ENCODE peak calls at places on chromosomes 3 and 15, in eight cellular contexts. One of them, this sample, is unnamed.

GRCh38 chr3:35524851-35525250 is 114.5 kb upstream of the ARPP21 start:
- DNase-seq in HFF-Myc: no peak
- DNase-seq in astrocyte of the cerebellum: no peak
- DNase-seq in pancreas: no peak
- DNase-seq in left ventricle myocardium inferior: no peak
- DNase-seq in transverse colon: no peak
- DNase-seq in fibroblast of lung: no peak
- DNase-seq in brain microvascular endothelial cell: peak
- DNase-seq in this sample: no peak

GRCh38 chr3:138356666-138357409 is 8.5 kb downstream of the MRAS start:
- DNase-seq in HFF-Myc: no peak
- DNase-seq in left ventricle myocardium inferior: no peak
- DNase-seq in fibroblast of lung: no peak
- DNase-seq in brain microvascular endothelial cell: no peak
- DNase-seq in pancreas: no peak
- DNase-seq in astrocyte of the cerebellum: no peak
- DNase-seq in transverse colon: no peak
- DNase-seq in this sample: no peak

GRCh38 chr3:152595975-152596832 is 238.7 kb upstream of the P2RY1 start:
- DNase-seq in brain microvascular endothelial cell: peak
- DNase-seq in left ventricle myocardium inferior: no peak
- DNase-seq in astrocyte of the cerebellum: peak
- DNase-seq in fibroblast of lung: peak
- DNase-seq in transverse colon: peak
- DNase-seq in HFF-Myc: peak
- DNase-seq in pancreas: no peak
- DNase-seq in this sample: peak

GRCh38 chr3:170356596-170357175 is 829 bp upstream of the SKIL start:
- DNase-seq in pancreas: peak
- DNase-seq in astrocyte of the cerebellum: no peak
- DNase-seq in HFF-Myc: no peak
- DNase-seq in left ventricle myocardium inferior: peak
- DNase-seq in fibroblast of lung: peak
- DNase-seq in transverse colon: peak
- DNase-seq in brain microvascular endothelial cell: peak
- DNase-seq in this sample: peak

GRCh38 chr15:59313703-59314332 is 58.9 kb downstream of the MYO1E start:
- DNase-seq in fibroblast of lung: peak
- DNase-seq in astrocyte of the cerebellum: no peak
- DNase-seq in HFF-Myc: no peak
- DNase-seq in brain microvascular endothelial cell: no peak
- DNase-seq in transverse colon: peak
- DNase-seq in pancreas: peak
- DNase-seq in left ventricle myocardium inferior: peak
- DNase-seq in this sample: peak

GRCh38 chr3:141049681-141050080 is 1.5 kb upstream of the SPSB4 start:
- DNase-seq in transverse colon: no peak
- DNase-seq in fibroblast of lung: no peak
- DNase-seq in HFF-Myc: no peak
- DNase-seq in astrocyte of the cerebellum: no peak
- DNase-seq in left ventricle myocardium inferior: no peak
- DNase-seq in brain microvascular endothelial cell: no peak
- DNase-seq in pancreas: no peak
- DNase-seq in this sample: no peak

GRCh38 chr3:13235897-13236296 is 162.7 kb upstream of the IQSEC1 start:
- DNase-seq in transverse colon: no peak
- DNase-seq in fibroblast of lung: no peak
- DNase-seq in left ventricle myocardium inferior: no peak
- DNase-seq in astrocyte of the cerebellum: no peak
- DNase-seq in brain microvascular endothelial cell: no peak
- DNase-seq in HFF-Myc: no peak
- DNase-seq in pancreas: no peak
- DNase-seq in this sample: peak

GRCh38 chr3:126537116-126537729 is 13.3 kb downstream of the CHST13 start:
- DNase-seq in pancreas: no peak
- DNase-seq in astrocyte of the cerebellum: no peak
- DNase-seq in fibroblast of lung: no peak
- DNase-seq in left ventricle myocardium inferior: no peak
- DNase-seq in brain microvascular endothelial cell: no peak
- DNase-seq in HFF-Myc: no peak
- DNase-seq in transverse colon: no peak
- DNase-seq in this sample: no peak

GRCh38 chr15:38090223-38090622 is 155.8 kb downstream of the TMCO5A start:
- DNase-seq in brain microvascular endothelial cell: no peak
- DNase-seq in pancreas: no peak
- DNase-seq in HFF-Myc: no peak
- DNase-seq in astrocyte of the cerebellum: no peak
- DNase-seq in left ventricle myocardium inferior: no peak
- DNase-seq in fibroblast of lung: no peak
- DNase-seq in transverse colon: no peak
- DNase-seq in this sample: no peak

GRCh38 chr3:100525753-100526612 is 33.6 kb downstream of the TMEM45A start:
- DNase-seq in pancreas: no peak
- DNase-seq in astrocyte of the cerebellum: peak
- DNase-seq in brain microvascular endothelial cell: peak
- DNase-seq in HFF-Myc: peak
- DNase-seq in transverse colon: no peak
- DNase-seq in fibroblast of lung: peak
- DNase-seq in left ventricle myocardium inferior: no peak
- DNase-seq in this sample: peak

GRCh38 chr15:64144565-64145281 is 6.8 kb upstream of the SNX22 start:
- DNase-seq in left ventricle myocardium inferior: no peak
- DNase-seq in astrocyte of the cerebellum: no peak
- DNase-seq in pancreas: no peak
- DNase-seq in transverse colon: no peak
- DNase-seq in HFF-Myc: no peak
- DNase-seq in brain microvascular endothelial cell: no peak
- DNase-seq in fibroblast of lung: no peak
- DNase-seq in this sample: no peak

GRCh38 chr3:194326192-194327029 is 24.7 kb downstream of the CPN2 start:
- DNase-seq in astrocyte of the cerebellum: no peak
- DNase-seq in brain microvascular endothelial cell: no peak
- DNase-seq in left ventricle myocardium inferior: no peak
- DNase-seq in transverse colon: no peak
- DNase-seq in HFF-Myc: no peak
- DNase-seq in pancreas: no peak
- DNase-seq in fibroblast of lung: peak
- DNase-seq in this sample: peak

GRCh38 chr3:115784739-115785571 is 161.6 kb downstream of the GAP43 start:
- DNase-seq in left ventricle myocardium inferior: no peak
- DNase-seq in transverse colon: no peak
- DNase-seq in fibroblast of lung: peak
- DNase-seq in brain microvascular endothelial cell: peak
- DNase-seq in HFF-Myc: peak
- DNase-seq in pancreas: no peak
- DNase-seq in astrocyte of the cerebellum: no peak
- DNase-seq in this sample: no peak

GRCh38 chr3:107411779-107412178 is 34.5 kb downstream of the CCDC54 start:
- DNase-seq in left ventricle myocardium inferior: no peak
- DNase-seq in fibroblast of lung: no peak
- DNase-seq in transverse colon: no peak
- DNase-seq in astrocyte of the cerebellum: no peak
- DNase-seq in brain microvascular endothelial cell: no peak
- DNase-seq in HFF-Myc: no peak
- DNase-seq in pancreas: no peak
- DNase-seq in this sample: no peak

GRCh38 chr15:84598993-84599392 is 1.8 kb upstream of the ZSCAN2 start:
- DNase-seq in HFF-Myc: peak
- DNase-seq in brain microvascular endothelial cell: peak
- DNase-seq in astrocyte of the cerebellum: peak
- DNase-seq in left ventricle myocardium inferior: no peak
- DNase-seq in pancreas: no peak
- DNase-seq in transverse colon: peak
- DNase-seq in fibroblast of lung: peak
- DNase-seq in this sample: peak

GRCh38 chr3:120615863-120616599 is 19.9 kb downstream of the NDUFB4 start:
- DNase-seq in brain microvascular endothelial cell: peak
- DNase-seq in left ventricle myocardium inferior: peak
- DNase-seq in fibroblast of lung: peak
- DNase-seq in HFF-Myc: peak
- DNase-seq in pancreas: no peak
- DNase-seq in astrocyte of the cerebellum: no peak
- DNase-seq in transverse colon: peak
- DNase-seq in this sample: no peak

GRCh38 chr3:71510485-71510884 is 73.0 kb downstream of the FOXP1 start:
- DNase-seq in brain microvascular endothelial cell: peak
- DNase-seq in pancreas: no peak
- DNase-seq in fibroblast of lung: peak
- DNase-seq in left ventricle myocardium inferior: no peak
- DNase-seq in transverse colon: no peak
- DNase-seq in HFF-Myc: no peak
- DNase-seq in astrocyte of the cerebellum: no peak
- DNase-seq in this sample: no peak

GRCh38 chr15:77986891-77987764 is 90.4 kb downstream of the TBC1D2B start:
- DNase-seq in transverse colon: no peak
- DNase-seq in brain microvascular endothelial cell: no peak
- DNase-seq in fibroblast of lung: no peak
- DNase-seq in pancreas: peak
- DNase-seq in HFF-Myc: no peak
- DNase-seq in astrocyte of the cerebellum: no peak
- DNase-seq in left ventricle myocardium inferior: no peak
- DNase-seq in this sample: no peak

GRCh38 chr3:159763466-159764210 is 225.0 kb upstream of the IL12A start:
- DNase-seq in pancreas: peak
- DNase-seq in astrocyte of the cerebellum: no peak
- DNase-seq in left ventricle myocardium inferior: peak
- DNase-seq in brain microvascular endothelial cell: peak
- DNase-seq in fibroblast of lung: peak
- DNase-seq in transverse colon: peak
- DNase-seq in HFF-Myc: peak
- DNase-seq in this sample: peak

GRCh38 chr3:188507244-188507720 is 353.3 kb downstream of the LPP start:
- DNase-seq in transverse colon: no peak
- DNase-seq in brain microvascular endothelial cell: peak
- DNase-seq in left ventricle myocardium inferior: no peak
- DNase-seq in pancreas: no peak
- DNase-seq in astrocyte of the cerebellum: peak
- DNase-seq in fibroblast of lung: peak
- DNase-seq in HFF-Myc: peak
- DNase-seq in this sample: peak

GRCh38 chr3:142866841-142867631 is 21.8 kb downstream of the PCOLCE2 start:
- DNase-seq in astrocyte of the cerebellum: no peak
- DNase-seq in pancreas: no peak
- DNase-seq in brain microvascular endothelial cell: no peak
- DNase-seq in fibroblast of lung: no peak
- DNase-seq in HFF-Myc: no peak
- DNase-seq in transverse colon: no peak
- DNase-seq in left ventricle myocardium inferior: no peak
- DNase-seq in this sample: peak

GRCh38 chr3:169863458-169863899 is 6.3 kb downstream of the LRRC31 start:
- DNase-seq in pancreas: no peak
- DNase-seq in fibroblast of lung: peak
- DNase-seq in brain microvascular endothelial cell: peak
- DNase-seq in HFF-Myc: peak
- DNase-seq in transverse colon: peak
- DNase-seq in left ventricle myocardium inferior: peak
- DNase-seq in astrocyte of the cerebellum: peak
- DNase-seq in this sample: peak

GRCh38 chr3:182183716-182184430 is 472.1 kb downstream of the SOX2 start:
- DNase-seq in fibroblast of lung: no peak
- DNase-seq in HFF-Myc: no peak
- DNase-seq in astrocyte of the cerebellum: no peak
- DNase-seq in left ventricle myocardium inferior: no peak
- DNase-seq in pancreas: no peak
- DNase-seq in transverse colon: no peak
- DNase-seq in brain microvascular endothelial cell: no peak
- DNase-seq in this sample: no peak

DNA sequence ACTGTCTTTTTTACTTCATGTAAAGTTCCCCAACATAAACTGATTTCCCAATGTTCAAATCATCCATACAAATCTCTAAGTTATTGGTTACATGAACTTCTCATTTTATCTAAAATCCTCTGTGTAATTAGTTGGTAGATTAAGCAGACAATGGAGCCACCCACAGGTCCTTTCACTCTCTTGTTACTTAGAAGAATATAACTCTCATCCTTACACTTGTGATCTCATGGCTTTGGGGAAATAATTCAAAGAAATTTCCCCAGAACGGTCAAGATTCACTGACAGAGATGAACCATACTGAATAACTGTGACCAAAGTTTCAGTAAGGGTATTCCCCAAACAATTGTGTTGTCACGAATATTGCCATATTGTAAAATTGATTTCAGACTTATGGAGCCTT is 1102.6 kb upstream of the EPHA6 start:
- DNase-seq in HFF-Myc: no peak
- DNase-seq in pancreas: no peak
- DNase-seq in fibroblast of lung: no peak
- DNase-seq in transverse colon: no peak
- DNase-seq in left ventricle myocardium inferior: no peak
- DNase-seq in brain microvascular endothelial cell: no peak
- DNase-seq in astrocyte of the cerebellum: no peak
- DNase-seq in this sample: no peak
- TF ChIP-seq CTCF in HFF-Myc: no peak
- TF ChIP-seq CTCF in pancreas: no peak
- TF ChIP-seq CTCF in fibroblast of lung: no peak
- TF ChIP-seq CTCF in transverse colon: no peak
- TF ChIP-seq CTCF in left ventricle myocardium inferior: no peak
- TF ChIP-seq CTCF in brain microvascular endothelial cell: no peak
- TF ChIP-seq CTCF in astrocyte of the cerebellum: no peak
- TF ChIP-seq CTCF in this sample: no peak

GRCh38 chr15:95826831-95827230 is 503.7 kb upstream of the NR2F2 start:
- DNase-seq in brain microvascular endothelial cell: no peak
- DNase-seq in fibroblast of lung: no peak
- DNase-seq in left ventricle myocardium inferior: no peak
- DNase-seq in transverse colon: no peak
- DNase-seq in pancreas: no peak
- DNase-seq in HFF-Myc: no peak
- DNase-seq in astrocyte of the cerebellum: no peak
- DNase-seq in this sample: peak
- TF ChIP-seq CTCF in brain microvascular endothelial cell: peak
- TF ChIP-seq CTCF in fibroblast of lung: no peak
- TF ChIP-seq CTCF in left ventricle myocardium inferior: no peak
- TF ChIP-seq CTCF in transverse colon: no peak
- TF ChIP-seq CTCF in pancreas: no peak
- TF ChIP-seq CTCF in HFF-Myc: peak
- TF ChIP-seq CTCF in astrocyte of the cerebellum: peak
- TF ChIP-seq CTCF in this sample: no peak

DNA sequence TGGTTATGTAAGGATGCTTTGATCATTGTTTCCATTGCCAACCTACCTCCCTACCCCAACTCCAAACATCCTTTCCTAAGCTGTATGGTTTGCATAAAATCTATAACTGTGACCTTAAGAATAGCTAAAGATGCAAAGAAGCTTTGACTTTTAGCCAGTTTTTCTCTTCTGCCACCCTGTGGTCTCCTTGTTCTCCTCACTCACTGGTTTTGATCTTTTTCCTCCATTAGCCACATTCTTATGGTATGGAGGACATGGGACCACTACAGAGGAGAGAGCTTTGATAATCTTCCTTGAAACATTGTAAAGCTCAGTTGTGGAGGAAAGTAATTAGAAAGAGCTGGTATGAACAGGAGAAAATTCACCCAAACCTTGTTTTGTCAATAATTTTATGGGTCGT is 115.9 kb downstream of the NEK11 start:
- DNase-seq in left ventricle myocardium inferior: no peak
- DNase-seq in brain microvascular endothelial cell: no peak
- DNase-seq in transverse colon: no peak
- DNase-seq in astrocyte of the cerebellum: no peak
- DNase-seq in HFF-Myc: peak
- DNase-seq in fibroblast of lung: peak
- DNase-seq in pancreas: no peak
- DNase-seq in this sample: no peak
- TF ChIP-seq CTCF in left ventricle myocardium inferior: no peak
- TF ChIP-seq CTCF in brain microvascular endothelial cell: peak
- TF ChIP-seq CTCF in transverse colon: no peak
- TF ChIP-seq CTCF in astrocyte of the cerebellum: peak
- TF ChIP-seq CTCF in HFF-Myc: no peak
- TF ChIP-seq CTCF in fibroblast of lung: peak
- TF ChIP-seq CTCF in pancreas: no peak
- TF ChIP-seq CTCF in this sample: no peak

GRCh38 chr3:114439279-114439678 is 145.5 kb downstream of the TIGIT start:
- DNase-seq in pancreas: no peak
- DNase-seq in brain microvascular endothelial cell: peak
- DNase-seq in HFF-Myc: no peak
- DNase-seq in fibroblast of lung: no peak
- DNase-seq in astrocyte of the cerebellum: no peak
- DNase-seq in transverse colon: no peak
- DNase-seq in left ventricle myocardium inferior: no peak
- DNase-seq in this sample: no peak
- TF ChIP-seq CTCF in pancreas: no peak
- TF ChIP-seq CTCF in brain microvascular endothelial cell: no peak
- TF ChIP-seq CTCF in HFF-Myc: no peak
- TF ChIP-seq CTCF in fibroblast of lung: no peak
- TF ChIP-seq CTCF in astrocyte of the cerebellum: no peak
- TF ChIP-seq CTCF in transverse colon: no peak
- TF ChIP-seq CTCF in left ventricle myocardium inferior: no peak
- TF ChIP-seq CTCF in this sample: no peak